ENCODE peak calls at places on chromosome 22, in five cellular contexts. Y is right lobe of liver, C is choroid plexus epithelial cell, D is stomach, F is Panc1. Z is an unnamed sample.
A peak's percentile ranks its signal among the peaks of the same experiment; 100 is the strongest.

GRCh38 chr22:22938672-22939536 is 51.3 kb downstream of the IGLL5 start:
- DNase-seq in Y (no peak), C (no peak), D (no peak), F (no peak), Z (peak; percentile 5)

GRCh38 chr22:36360871-36361383 is 26.8 kb downstream of the MYH9 start:
- DNase-seq in Y (no peak), C (peak; percentile 67), D (no peak), F (no peak), Z (no peak)

GRCh38 chr22:22881116-22882032 is 6.2 kb upstream of the IGLL5 start:
- DNase-seq in Y (no peak), C (no peak), D (no peak), F (no peak), Z (no peak)

GRCh38 chr22:40654522-40655167 is 18.1 kb upstream of the MRTFA start:
- DNase-seq in Y (peak; percentile 56), C (peak; percentile 71), D (peak; percentile 64), F (no peak), Z (no peak)

GRCh38 chr22:39360242-39360641 is 10.5 kb downstream of the SYNGR1 start:
- DNase-seq in Y (no peak), C (no peak), D (no peak), F (no peak), Z (no peak)

GRCh38 chr22:24088796-24089195 is 77.7 kb downstream of the CABIN1 start:
- DNase-seq in Y (no peak), C (peak; percentile 44), D (no peak), F (no peak), Z (no peak)

GRCh38 chr22:17869285-17870096 is 95.2 kb upstream of the BID start:
- DNase-seq in Y (no peak), C (no peak), D (no peak), F (no peak), Z (no peak)

GRCh38 chr22:17739196-17739975 is 34.9 kb downstream of the BID start:
- DNase-seq in Y (no peak), C (no peak), D (no peak), F (no peak), Z (no peak)

GRCh38 chr22:17172172-17172833 is 13.2 kb upstream of the HDHD5 start:
- DNase-seq in Y (peak; percentile 62), C (no peak), D (no peak), F (no peak), Z (no peak)

GRCh38 chr22:20750461-20751184 is 23.3 kb upstream of the SERPIND1 start:
- DNase-seq in Y (peak; percentile 78), C (peak; percentile 92), D (peak; percentile 50), F (no peak), Z (no peak)

GRCh38 chr22:39718921-39719320 is 148.4 kb downstream of the CACNA1I start:
- DNase-seq in Y (no peak), C (no peak), D (no peak), F (no peak), Z (no peak)

GRCh38 chr22:17264321-17265052 is 45.3 kb upstream of the ADA2 start:
- DNase-seq in Y (no peak), C (peak; percentile 48), D (no peak), F (no peak), Z (no peak)

GRCh38 chr22:25395915-25396314 is 168.6 kb upstream of the GRK3 start:
- DNase-seq in Y (no peak), C (no peak), D (no peak), F (no peak), Z (no peak)

GRCh38 chr22:48239461-48240164 is 1477.2 kb downstream of the TBC1D22A start:
- DNase-seq in Y (no peak), C (no peak), D (peak; percentile 21), F (no peak), Z (no peak)

GRCh38 chr22:20752104-20752741 is 21.7 kb upstream of the SERPIND1 start:
- DNase-seq in Y (no peak), C (peak; percentile 23), D (no peak), F (no peak), Z (no peak)

GRCh38 chr22:35582861-35583670 is 34.1 kb downstream of the MB start:
- DNase-seq in Y (peak; percentile 45), C (peak; percentile 77), D (peak; percentile 67), F (peak; percentile 48), Z (no peak)

GRCh38 chr22:25822344-25822743 is 80.4 kb downstream of the MYO18B start:
- DNase-seq in Y (no peak), C (no peak), D (no peak), F (no peak), Z (no peak)

GRCh38 chr22:41668971-41669911 is 19.4 kb downstream of the SNU13 start:
- DNase-seq in Y (no peak), C (peak; percentile 75), D (no peak), F (peak; percentile 51), Z (no peak)

GRCh38 chr22:17733484-17733883 is 40.8 kb downstream of the BID start:
- DNase-seq in Y (no peak), C (no peak), D (no peak), F (no peak), Z (no peak)

GRCh38 chr22:37206118-37206840 is 6.0 kb downstream of the SSTR3 start:
- DNase-seq in Y (peak; percentile 10), C (no peak), D (no peak), F (no peak), Z (peak; percentile 34)

GRCh38 chr22:38707346-38707745 is 1.6 kb downstream of the GTPBP1 start:
- DNase-seq in Y (no peak), C (peak; percentile 64), D (no peak), F (peak; percentile 50), Z (no peak)

GRCh38 chr22:24507742-24508141 is 12.6 kb downstream of the UPB1 start:
- DNase-seq in Y (no peak), C (no peak), D (no peak), F (no peak), Z (no peak)

GRCh38 chr22:42434748-42435425 is 2.7 kb upstream of the NFAM1 start:
- DNase-seq in Y (no peak), C (no peak), D (no peak), F (no peak), Z (no peak)

GRCh38 chr22:24187731-24188644 is 6.7 kb downstream of the SUSD2 start:
- DNase-seq in Y (peak; percentile 17), C (no peak), D (no peak), F (no peak), Z (peak; percentile 42)

GRCh38 chr22:30310881-30311771 is 15.6 kb downstream of the TBC1D10A start:
- DNase-seq in Y (peak; percentile 81), C (peak; percentile 22), D (peak; percentile 92), F (no peak), Z (no peak)

DNA sequence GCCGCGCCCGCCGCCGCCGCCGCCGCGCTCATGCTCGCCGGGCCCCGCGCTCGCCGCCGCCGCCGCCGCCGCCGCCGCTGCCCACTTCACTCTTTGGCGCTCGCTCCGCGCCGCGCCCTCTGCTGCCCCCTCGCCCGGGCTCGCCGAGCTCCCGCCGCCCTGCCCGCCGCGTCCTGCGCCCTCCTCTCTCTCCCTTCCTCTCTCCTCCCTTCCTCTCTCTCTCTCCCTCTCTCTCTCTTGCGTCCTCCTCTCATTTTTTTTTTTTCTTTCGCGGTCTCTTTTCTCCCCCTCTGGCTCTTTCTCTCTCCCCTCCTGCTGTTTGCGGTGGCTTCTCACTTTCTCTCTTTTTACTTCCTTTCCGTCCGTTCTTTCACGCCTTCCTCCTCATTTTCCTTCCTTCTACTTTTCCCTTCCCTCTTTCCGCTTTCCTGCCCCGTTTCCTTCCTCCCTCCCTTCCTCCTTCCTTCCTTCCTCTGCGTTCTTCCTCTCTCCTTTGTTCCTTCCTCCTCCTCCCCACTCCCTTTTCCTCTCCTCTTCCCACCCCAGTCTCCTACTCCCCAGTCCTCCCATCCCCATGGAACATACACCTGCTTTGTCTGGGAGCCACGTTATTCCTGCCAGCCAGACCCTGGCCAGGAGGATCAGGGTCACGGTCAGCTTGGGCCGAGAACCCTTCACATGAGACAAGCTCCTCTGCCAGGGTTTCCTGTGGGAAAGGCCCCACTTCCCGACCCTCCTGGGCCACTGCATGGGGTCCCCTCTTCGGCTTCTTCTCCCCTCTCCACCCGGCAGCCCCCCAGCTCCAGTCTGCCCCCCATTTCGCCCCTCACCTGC is 19.3 kb upstream of the SHISAL1 start:
- DNase-seq in Y (no peak), C (no peak), D (no peak), F (no peak), Z (no peak)
- TF ChIP-seq CTCF in Y (no peak), C (no peak), D (no peak), F (peak; percentile 14), Z (no peak)

DNA sequence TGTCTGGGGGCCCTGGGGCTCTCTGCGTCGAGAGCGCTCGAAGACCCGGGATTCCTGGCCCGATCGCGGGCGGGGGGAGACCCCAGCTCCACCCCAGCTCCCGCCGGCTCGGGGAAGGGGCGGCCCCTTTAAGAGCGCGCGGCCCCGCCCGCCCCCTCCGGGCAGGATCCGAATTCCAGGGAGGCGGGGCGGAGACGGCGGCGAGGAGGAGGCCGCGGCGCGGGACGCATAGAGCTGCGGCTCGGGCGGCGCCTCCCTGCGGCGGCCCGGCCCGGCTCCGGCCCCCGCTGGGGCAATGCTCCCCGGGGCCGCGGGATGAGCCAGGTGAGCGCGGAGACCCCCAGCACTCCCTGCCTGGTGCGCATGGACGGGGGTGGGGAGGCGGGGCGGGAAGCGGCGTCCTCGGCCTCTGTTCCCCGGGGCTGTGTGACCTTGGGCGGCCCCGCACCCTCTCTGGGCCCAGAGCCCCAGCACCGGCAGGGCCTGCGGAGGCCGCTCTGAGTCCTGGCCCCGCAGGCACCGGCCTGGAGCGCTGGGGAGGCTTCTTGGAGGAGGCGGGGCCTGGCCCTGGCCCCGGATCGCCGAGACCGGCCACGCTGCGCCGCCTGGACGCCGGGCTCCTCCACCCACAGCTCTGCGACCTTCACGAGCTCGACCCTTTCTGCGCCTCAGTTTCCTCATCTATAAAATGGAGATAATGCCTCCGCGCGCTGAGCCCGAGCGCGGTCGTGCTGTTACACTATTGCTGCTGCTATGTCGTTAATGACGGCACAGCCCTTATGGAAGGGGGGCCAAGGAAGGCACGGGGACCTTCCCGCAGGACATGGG is 594 bp downstream of the GAS2L1 start:
- DNase-seq in Y (peak; percentile 89), C (peak; percentile 85), D (peak; percentile 83), F (no peak), Z (no peak)
- TF ChIP-seq CTCF in Y (no peak), C (no peak), D (no peak), F (peak; percentile 15), Z (no peak)

GRCh38 chr22:33302049-33302545 is 243.9 kb upstream of the SYN3 start:
- DNase-seq in Y (peak; percentile 87), C (peak; percentile 77), D (peak; percentile 88), F (peak; percentile 39), Z (no peak)
- TF ChIP-seq CTCF in Y (peak; percentile 94), C (peak; percentile 97), D (peak; percentile 88), F (peak; percentile 89), Z (peak; percentile 65)

GRCh38 chr22:19556963-19557545 is 32.8 kb upstream of the CLDN5 start:
- DNase-seq in Y (no peak), C (no peak), D (no peak), F (no peak), Z (no peak)

GRCh38 chr22:19559324-19559811 is 35.2 kb upstream of the CLDN5 start:
- DNase-seq in Y (no peak), C (no peak), D (no peak), F (no peak), Z (no peak)

GRCh38 chr22:19555651-19556050 is 31.4 kb upstream of the CLDN5 start:
- DNase-seq in Y (no peak), C (no peak), D (no peak), F (no peak), Z (no peak)

GRCh38 chr22:19553201-19553600 is 29.0 kb upstream of the CLDN5 start:
- DNase-seq in Y (no peak), C (no peak), D (no peak), F (no peak), Z (no peak)

GRCh38 chr22:19554834-19555404 is 30.7 kb upstream of the CLDN5 start:
- DNase-seq in Y (no peak), C (peak; percentile 55), D (no peak), F (no peak), Z (no peak)
- TF ChIP-seq CTCF in Y (no peak), C (peak; percentile 58), D (no peak), F (no peak), Z (no peak)

Z was measured in CD14-positive monocyte.